ENCODE peak calls at places on chromosomes 1 and 21, in four cellular contexts. X is A549, U is SK-N-SH, Z is HepG2. R is an unnamed sample.
A peak's percentile ranks its signal among the peaks of the same experiment; 100 is the strongest.

GRCh38 chr1:20621012-20621411 is 12.2 kb upstream of the PINK1 start:
- DNase-seq in U (no peak), X (no peak), Z (no peak), R (no peak)

GRCh38 chr1:4178501-4178900 is 278.4 kb upstream of the C1orf174 start:
- DNase-seq in Z (no peak), U (no peak), X (no peak), R (no peak)

GRCh38 chr1:34144743-34145142 is 20.3 kb downstream of the CSMD2 start:
- DNase-seq in X (no peak), Z (no peak), U (no peak), R (no peak)

GRCh38 chr1:209384710-209385550 is 198.6 kb upstream of the CAMK1G start:
- DNase-seq in U (no peak), Z (no peak), X (no peak), R (no peak)

GRCh38 chr1:110407260-110408210 is at the start of gene LAMTOR5:
- DNase-seq in Z (peak; percentile 90), X (peak; percentile 61), U (peak; percentile 87), R (peak; percentile 86)

GRCh38 chr1:201190624-201191051 is at the start of gene IGFN1:
- DNase-seq in X (no peak), U (peak; percentile 43), Z (no peak), R (no peak)

GRCh38 chr1:38875811-38876210 is 2.7 kb upstream of the MYCBP start:
- DNase-seq in Z (no peak), U (no peak), X (no peak), R (no peak)

GRCh38 chr1:110176299-110176956 is 26.1 kb downstream of the SLC6A17 start:
- DNase-seq in X (no peak), Z (no peak), U (peak; percentile 86), R (no peak)

GRCh38 chr1:18852501-18852900 is 7.0 kb downstream of the TAS1R2 start:
- DNase-seq in U (no peak), X (no peak), Z (no peak), R (no peak)

GRCh38 chr1:180027949-180028445 is 73.4 kb downstream of the CEP350 start:
- DNase-seq in X (no peak), U (no peak), Z (no peak), R (no peak)

GRCh38 chr1:31523769-31524168 is 52.5 kb upstream of the TINAGL1 start:
- DNase-seq in U (no peak), X (no peak), Z (peak; percentile 32), R (no peak)

GRCh38 chr1:1614204-1614953 is 921 bp upstream of the MIB2 start:
- DNase-seq in U (no peak), X (no peak), Z (peak; percentile 49), R (no peak)

GRCh38 chr21:42171091-42172053 is 47.6 kb upstream of the ABCG1 start:
- DNase-seq in Z (no peak), U (no peak), X (no peak), R (no peak)

GRCh38 chr1:41633764-41634163 is 149.3 kb upstream of the EDN2 start:
- DNase-seq in U (no peak), X (no peak), Z (no peak), R (no peak)

GRCh38 chr1:223256034-223256433 is 107.9 kb downstream of the SUSD4 start:
- DNase-seq in X (no peak), Z (no peak), U (no peak), R (no peak)

GRCh38 chr1:68049941-68050878 is at the start of gene DIRAS3:
- DNase-seq in U (peak; percentile 34), Z (no peak), X (peak; percentile 21), R (no peak)

GRCh38 chr1:197198911-197199310 is 52.4 kb upstream of the ASPM start:
- DNase-seq in Z (no peak), X (no peak), U (no peak), R (no peak)

GRCh38 chr1:39563669-39564068 is 12.9 kb downstream of the PABPC4 start:
- DNase-seq in Z (no peak), X (no peak), U (no peak), R (no peak)

GRCh38 chr1:44239337-44239960 is 26.2 kb downstream of the DMAP1 start:
- DNase-seq in Z (peak; percentile 48), X (no peak), U (peak; percentile 51), R (no peak)

GRCh38 chr1:237043846-237044636 is 2.1 kb downstream of the RYR2 start:
- DNase-seq in U (peak; percentile 12), X (no peak), Z (no peak), R (no peak)

GRCh38 chr1:46532498-46533178 is 18.8 kb downstream of the KNCN start:
- DNase-seq in U (peak; percentile 95), X (peak; percentile 72), Z (no peak), R (no peak)

GRCh38 chr1:42381424-42381673 is 757 bp downstream of the RIMKLA start:
- DNase-seq in U (no peak), Z (no peak), X (no peak), R (no peak)

GRCh38 chr1:6603424-6603850 is 768 bp upstream of the KLHL21 start:
- DNase-seq in U (no peak), X (no peak), Z (peak; percentile 54), R (no peak)

GRCh38 chr1:16229976-16230740 is 6.8 kb downstream of the CPLANE2 start:
- DNase-seq in Z (no peak), X (no peak), U (no peak), R (no peak)

GRCh38 chr1:19009882-19010321 is 53.4 kb upstream of the IFFO2 start:
- DNase-seq in U (no peak), Z (peak; percentile 91), X (peak; percentile 79), R (no peak)

GRCh38 chr1:12450090-12450764 is 167.8 kb downstream of the DHRS3 start:
- DNase-seq in Z (no peak), U (no peak), X (no peak), R (no peak)

GRCh38 chr1:203454986-203455471 is 20.6 kb upstream of the PRELP start:
- DNase-seq in X (no peak), U (no peak), Z (no peak), R (no peak)

GRCh38 chr1:2373551-2374259 is 17.6 kb downstream of the MORN1 start:
- DNase-seq in Z (no peak), U (peak; percentile 33), X (no peak), R (no peak)

GRCh38 chr1:239307886-239308285 is 78.5 kb upstream of the CHRM3 start:
- DNase-seq in X (no peak), U (no peak), Z (no peak), R (no peak)

GRCh38 chr1:239303289-239303688 is 83.1 kb upstream of the CHRM3 start:
- DNase-seq in Z (no peak), X (no peak), U (no peak), R (no peak)

GRCh38 chr1:239306426-239306825 is 79.9 kb upstream of the CHRM3 start:
- DNase-seq in U (peak; percentile 3), X (no peak), Z (no peak), R (no peak)

GRCh38 chr1:239311331-239311730 is 75.0 kb upstream of the CHRM3 start:
- DNase-seq in Z (no peak), U (no peak), X (no peak), R (no peak)

DNA sequence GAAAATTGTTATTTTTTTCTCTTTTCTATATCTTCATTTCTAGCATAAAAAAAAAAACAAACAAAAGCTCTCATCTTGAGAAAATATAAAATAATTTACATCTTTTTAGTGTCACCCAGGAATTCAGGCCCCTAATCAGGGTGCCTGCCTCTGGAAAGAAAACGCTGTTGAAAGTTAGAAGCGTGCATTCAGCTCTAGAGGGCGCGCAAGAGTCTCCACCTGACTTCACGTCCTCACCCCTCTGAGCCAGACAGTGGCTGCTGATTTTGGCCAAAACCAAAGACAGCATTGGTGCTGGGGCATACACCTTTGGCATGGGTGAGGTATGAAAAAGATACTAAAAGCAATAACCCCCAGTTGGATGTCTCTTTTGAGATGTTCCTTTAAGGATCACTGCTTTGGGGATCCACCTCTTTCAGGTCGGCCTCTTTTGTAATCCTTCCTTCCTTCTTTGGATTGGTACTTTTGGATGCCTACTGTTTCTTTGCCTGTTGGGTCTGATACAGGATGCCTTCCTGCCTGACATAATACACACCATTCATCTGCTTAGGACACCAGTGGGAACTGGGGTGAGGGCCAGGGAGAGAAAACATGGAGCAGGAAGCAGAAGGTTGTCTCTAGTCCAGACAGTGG is 77.6 kb upstream of the CHRM3 start:
- DNase-seq in Z (no peak), X (no peak), U (peak; percentile 6), R (no peak)
- TF ChIP-seq PBX3 in Z (no peak), X (no peak), U (no peak), R (no peak)

GRCh38 chr1:182279724-182280506 is 111.7 kb downstream of the GLUL start:
- DNase-seq in X (no peak), U (peak; percentile 39), Z (peak; percentile 91), R (no peak)
- TF ChIP-seq PBX3 in X (no peak), U (no peak), Z (no peak), R (no peak)

GRCh38 chr1:14946567-14947285 is 206.8 kb upstream of the TMEM51 start:
- DNase-seq in X (no peak), Z (no peak), U (no peak), R (no peak)
- TF ChIP-seq PBX3 in X (no peak), Z (no peak), U (no peak), R (no peak)

GRCh38 chr1:10537082-10537766 is 62.5 kb downstream of the PEX14 start:
- DNase-seq in X (no peak), U (peak; percentile 53), Z (no peak), R (no peak)
- TF ChIP-seq PBX3 in X (no peak), U (no peak), Z (no peak), R (no peak)

GRCh38 chr1:156508205-156508954 is 7.8 kb upstream of the MEF2D start:
- DNase-seq in U (no peak), X (no peak), Z (no peak), R (no peak)

GRCh38 chr1:156508955-156509234 is 8.3 kb upstream of the MEF2D start:
- DNase-seq in X (no peak), Z (no peak), U (no peak), R (no peak)

GRCh38 chr1:156509424-156510035 is 9.0 kb upstream of the MEF2D start:
- DNase-seq in X (no peak), U (no peak), Z (no peak), R (no peak)

GRCh38 chr1:156511656-156512055 is 11.1 kb upstream of the MEF2D start:
- DNase-seq in U (no peak), Z (no peak), X (peak; percentile 38), R (no peak)

DNA sequence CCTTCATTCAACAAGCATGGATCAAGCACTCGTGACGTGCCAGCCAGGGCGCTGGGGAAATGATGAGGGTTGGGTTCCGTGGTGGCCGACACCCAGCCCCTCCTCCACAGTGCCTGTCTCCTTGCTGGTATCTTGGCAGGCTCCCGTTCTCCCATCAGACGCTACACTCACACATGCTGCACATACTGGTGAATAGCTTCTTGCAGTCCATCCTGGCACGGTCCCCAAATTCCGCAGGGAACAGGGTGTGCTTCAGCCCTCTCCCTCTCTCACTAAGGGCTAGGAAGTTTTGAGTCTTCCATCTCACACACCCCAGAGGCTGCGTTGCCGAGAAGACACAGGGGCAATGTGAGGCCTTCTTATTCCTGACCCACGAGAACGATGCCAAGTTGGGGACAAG is 10.1 kb upstream of the MEF2D start:
- DNase-seq in U (no peak), X (no peak), Z (no peak), R (no peak)
- TF ChIP-seq PBX3 in U (no peak), X (no peak), Z (no peak), R (no peak)